ENCODE peak calls at places on chromosomes 2 and 18, in nine cellular contexts. F is PC-9, X is neuronal stem cell, I is IMR-90, N is fibroblast of lung, M is GM23248, P is H9, H is GM12878, R is neural progenitor cell. G is an unnamed sample.

GRCh38 chr18:9535430-9535972 is 60.2 kb downstream of the RALBP1 start:
- DNase-seq in F (peak), X (peak), M (peak), R (peak), I (peak), H (no peak), N (peak), P (no peak), G (peak)

GRCh38 chr2:32990556-32990955 is 43.8 kb downstream of the LTBP1 start:
- DNase-seq in N (no peak), I (no peak), M (no peak), X (no peak), R (no peak), P (no peak), F (no peak), H (no peak), G (no peak)

GRCh38 chr2:10387033-10387432 is 61.1 kb downstream of the ODC1 start:
- DNase-seq in P (no peak), N (no peak), X (no peak), I (no peak), H (no peak), R (no peak), M (no peak), F (no peak), G (no peak)

GRCh38 chr2:230010501-230010900 is 58.2 kb downstream of the SLC16A14 start:
- DNase-seq in R (no peak), M (no peak), I (no peak), N (no peak), P (no peak), X (no peak), H (no peak), F (no peak), G (no peak)

GRCh38 chr2:88099798-88100488 is 27.9 kb downstream of the FABP1 start:
- DNase-seq in R (peak), F (peak), M (peak), N (peak), X (peak), H (no peak), I (peak), P (peak), G (no peak)

GRCh38 chr2:191617589-191617988 is 60.3 kb upstream of the NABP1 start:
- DNase-seq in R (no peak), X (no peak), M (no peak), I (no peak), N (no peak), F (peak), H (peak), P (no peak), G (no peak)

GRCh38 chr2:48322251-48322650 is 207.7 kb upstream of the STON1 start:
- DNase-seq in X (no peak), H (no peak), N (no peak), M (no peak), R (no peak), I (no peak), F (no peak), P (no peak), G (no peak)

GRCh38 chr2:56474412-56475158 is 290.8 kb downstream of the CCDC85A start:
- DNase-seq in X (no peak), H (no peak), M (peak), P (no peak), N (no peak), I (no peak), R (no peak), F (no peak), G (peak)

GRCh38 chr2:181005809-181006208 is 25.4 kb downstream of the UBE2E3 start:
- DNase-seq in X (no peak), H (no peak), P (no peak), R (no peak), N (no peak), I (no peak), M (no peak), F (no peak), G (no peak)

GRCh38 chr2:9744256-9745004 is 98.8 kb upstream of the TAF1B start:
- DNase-seq in X (no peak), H (no peak), I (no peak), M (no peak), F (no peak), R (no peak), P (no peak), N (no peak), G (no peak)

GRCh38 chr2:60976271-60976670 is 41.2 kb upstream of the PEX13 start:
- DNase-seq in N (no peak), R (no peak), I (no peak), F (no peak), M (no peak), P (no peak), X (no peak), H (no peak), G (no peak)

GRCh38 chr2:213238753-213239591 is 45.3 kb upstream of the SPAG16 start:
- DNase-seq in R (no peak), I (peak), N (peak), F (peak), P (no peak), H (no peak), M (peak), X (no peak), G (peak)

GRCh38 chr2:218307415-218308090 is 15.2 kb upstream of the TMBIM1 start:
- DNase-seq in X (no peak), N (no peak), R (no peak), F (no peak), I (no peak), P (no peak), H (no peak), M (no peak), G (no peak)

GRCh38 chr18:78875268-78875997 is 104.2 kb upstream of the SALL3 start:
- DNase-seq in X (peak), I (no peak), F (no peak), N (no peak), H (no peak), M (peak), R (peak), P (peak), G (no peak)
- H2AFZ ChIP-seq in X (no peak), I (no peak), F (no peak), N (no peak), H (no peak), M (no peak), R (no peak), P (no peak), G (no peak)

GRCh38 chr18:72468011-72468710 is 76.0 kb downstream of the CBLN2 start:
- DNase-seq in M (no peak), I (no peak), H (no peak), F (no peak), N (no peak), R (no peak), P (no peak), X (no peak), G (no peak)
- H2AFZ ChIP-seq in M (no peak), I (no peak), H (no peak), F (no peak), N (no peak), R (no peak), P (no peak), X (no peak), G (no peak)

DNA sequence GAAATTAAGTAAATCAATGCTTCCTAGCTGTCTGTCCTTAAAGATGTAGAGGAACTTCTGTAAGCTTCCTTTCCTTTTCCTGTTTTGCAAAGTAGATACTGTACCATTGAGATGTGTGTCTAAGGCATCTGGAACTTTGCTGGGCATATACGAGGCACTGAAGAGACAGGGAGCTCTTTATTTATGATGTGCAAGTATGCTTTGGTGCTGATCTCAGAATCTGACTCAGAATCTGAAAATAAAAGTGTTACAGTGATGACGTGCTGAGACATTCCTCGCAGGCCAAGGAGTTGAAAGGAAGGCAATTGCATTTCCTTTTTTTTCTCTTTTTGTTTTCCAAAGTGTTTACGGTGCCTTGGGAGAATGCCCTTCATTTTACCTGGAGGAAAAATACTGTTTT is 230.9 kb upstream of the RGPD4 start:
- DNase-seq in I (peak), P (no peak), F (no peak), M (peak), N (peak), H (no peak), X (no peak), R (no peak), G (peak)
- H2AFZ ChIP-seq in I (no peak), P (no peak), F (no peak), M (peak), N (no peak), H (no peak), X (no peak), R (peak), G (peak)

GRCh38 chr2:136375017-136375901 is 257.3 kb upstream of the CXCR4 start:
- DNase-seq in X (no peak), P (peak), H (no peak), I (no peak), M (no peak), F (no peak), R (no peak), N (no peak), G (no peak)

GRCh38 chr2:136376211-136376610 is 258.3 kb upstream of the CXCR4 start:
- DNase-seq in P (peak), R (no peak), M (no peak), F (no peak), N (no peak), H (no peak), X (no peak), I (no peak), G (no peak)

GRCh38 chr2:136378712-136379595 is 261.0 kb upstream of the CXCR4 start:
- DNase-seq in M (peak), R (peak), X (peak), P (peak), F (no peak), N (peak), H (no peak), I (peak), G (peak)

GRCh38 chr2:136377423-136378382 is 259.8 kb upstream of the CXCR4 start:
- DNase-seq in I (no peak), F (no peak), N (no peak), X (no peak), M (no peak), R (no peak), P (peak), H (no peak), G (no peak)

DNA sequence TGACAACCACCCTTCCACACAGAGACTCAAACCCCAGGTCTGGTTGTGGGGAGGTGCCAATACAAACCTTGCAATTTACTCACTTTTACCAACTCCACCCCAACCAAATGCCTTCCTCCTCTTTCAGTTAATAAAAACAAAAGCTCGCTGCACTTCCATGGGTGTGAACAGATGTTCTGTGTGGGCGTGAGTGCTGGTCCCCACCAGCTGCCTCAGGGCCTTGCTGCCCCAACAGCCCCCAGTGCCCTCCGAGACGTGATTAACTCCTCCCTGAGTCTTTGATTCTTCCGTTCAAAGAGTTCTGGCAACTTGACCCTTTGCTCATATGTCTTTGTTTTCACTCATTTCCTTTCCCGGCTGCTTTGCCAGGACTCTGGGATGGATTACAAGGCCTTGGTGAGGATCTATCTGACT is 258.9 kb upstream of the CXCR4 start:
- DNase-seq in P (peak), H (no peak), I (no peak), F (no peak), R (no peak), M (peak), N (peak), X (no peak), G (peak)
- H2AFZ ChIP-seq in P (no peak), H (no peak), I (peak), F (no peak), R (no peak), M (peak), N (no peak), X (peak), G (peak)

G was measured in astrocyte.